ENCODE peak calls at places on chromosomes 16 and 17, in nine cellular contexts. One of them, this sample, is unnamed.

GRCh38 chr16:16009396-16009795 is 60.0 kb downstream of the ABCC1 start:
- DNase-seq in stimulated activated effector memory CD8-positive, alpha-beta T cell treated with anti-CD3 and anti-CD28 coated beads, Interleukin-12 subunit alpha, Interleukin-12 subunit beta, amount 100 ng/mL, for 72 hours: no peak
- DNase-seq in ACHN: peak
- DNase-seq in stimulated activated CD4-positive, alpha-beta T cell treated with anti-CD3 and anti-CD28 coated beads, TNF-alpha, amount 100 ng/mL, for 1 hour: no peak
- DNase-seq in MCF 10A: no peak
- DNase-seq in nephron progenitor cell: no peak
- DNase-seq in EH: no peak
- DNase-seq in fibroblast of the conjunctiva: no peak
- DNase-seq in NCI-H1694: no peak
- DNase-seq in this sample: no peak

GRCh38 chr16:83269541-83269940 is 538.2 kb upstream of the HSBP1 start:
- DNase-seq in stimulated activated effector memory CD8-positive, alpha-beta T cell treated with anti-CD3 and anti-CD28 coated beads, Interleukin-12 subunit alpha, Interleukin-12 subunit beta, amount 100 ng/mL, for 72 hours: no peak
- DNase-seq in ACHN: no peak
- DNase-seq in stimulated activated CD4-positive, alpha-beta T cell treated with anti-CD3 and anti-CD28 coated beads, TNF-alpha, amount 100 ng/mL, for 1 hour: no peak
- DNase-seq in MCF 10A: no peak
- DNase-seq in nephron progenitor cell: no peak
- DNase-seq in EH: no peak
- DNase-seq in fibroblast of the conjunctiva: no peak
- DNase-seq in NCI-H1694: no peak
- DNase-seq in this sample: no peak

GRCh38 chr16:87731607-87732006 is 34.2 kb downstream of the KLHDC4 start:
- DNase-seq in stimulated activated effector memory CD8-positive, alpha-beta T cell treated with anti-CD3 and anti-CD28 coated beads, Interleukin-12 subunit alpha, Interleukin-12 subunit beta, amount 100 ng/mL, for 72 hours: no peak
- DNase-seq in ACHN: no peak
- DNase-seq in stimulated activated CD4-positive, alpha-beta T cell treated with anti-CD3 and anti-CD28 coated beads, TNF-alpha, amount 100 ng/mL, for 1 hour: no peak
- DNase-seq in MCF 10A: no peak
- DNase-seq in nephron progenitor cell: no peak
- DNase-seq in EH: no peak
- DNase-seq in fibroblast of the conjunctiva: no peak
- DNase-seq in NCI-H1694: no peak
- DNase-seq in this sample: no peak

GRCh38 chr16:66057056-66057455 is 309.4 kb upstream of the CDH5 start:
- DNase-seq in stimulated activated effector memory CD8-positive, alpha-beta T cell treated with anti-CD3 and anti-CD28 coated beads, Interleukin-12 subunit alpha, Interleukin-12 subunit beta, amount 100 ng/mL, for 72 hours: no peak
- DNase-seq in ACHN: no peak
- DNase-seq in stimulated activated CD4-positive, alpha-beta T cell treated with anti-CD3 and anti-CD28 coated beads, TNF-alpha, amount 100 ng/mL, for 1 hour: no peak
- DNase-seq in MCF 10A: no peak
- DNase-seq in nephron progenitor cell: no peak
- DNase-seq in EH: no peak
- DNase-seq in fibroblast of the conjunctiva: peak
- DNase-seq in NCI-H1694: no peak
- DNase-seq in this sample: no peak

GRCh38 chr17:6981426-6981825 is 14.4 kb upstream of the ALOX12 start:
- DNase-seq in stimulated activated effector memory CD8-positive, alpha-beta T cell treated with anti-CD3 and anti-CD28 coated beads, Interleukin-12 subunit alpha, Interleukin-12 subunit beta, amount 100 ng/mL, for 72 hours: no peak
- DNase-seq in ACHN: no peak
- DNase-seq in stimulated activated CD4-positive, alpha-beta T cell treated with anti-CD3 and anti-CD28 coated beads, TNF-alpha, amount 100 ng/mL, for 1 hour: no peak
- DNase-seq in MCF 10A: no peak
- DNase-seq in nephron progenitor cell: no peak
- DNase-seq in EH: no peak
- DNase-seq in fibroblast of the conjunctiva: no peak
- DNase-seq in NCI-H1694: no peak
- DNase-seq in this sample: no peak

GRCh38 chr17:2691965-2692780 is 19.4 kb downstream of the CLUH start:
- DNase-seq in stimulated activated effector memory CD8-positive, alpha-beta T cell treated with anti-CD3 and anti-CD28 coated beads, Interleukin-12 subunit alpha, Interleukin-12 subunit beta, amount 100 ng/mL, for 72 hours: no peak
- DNase-seq in ACHN: no peak
- DNase-seq in stimulated activated CD4-positive, alpha-beta T cell treated with anti-CD3 and anti-CD28 coated beads, TNF-alpha, amount 100 ng/mL, for 1 hour: no peak
- DNase-seq in MCF 10A: no peak
- DNase-seq in nephron progenitor cell: no peak
- DNase-seq in EH: no peak
- DNase-seq in fibroblast of the conjunctiva: no peak
- DNase-seq in NCI-H1694: no peak
- DNase-seq in this sample: no peak

GRCh38 chr17:75785770-75786538 is 1.3 kb downstream of the UNK start:
- DNase-seq in stimulated activated effector memory CD8-positive, alpha-beta T cell treated with anti-CD3 and anti-CD28 coated beads, Interleukin-12 subunit alpha, Interleukin-12 subunit beta, amount 100 ng/mL, for 72 hours: no peak
- DNase-seq in ACHN: no peak
- DNase-seq in stimulated activated CD4-positive, alpha-beta T cell treated with anti-CD3 and anti-CD28 coated beads, TNF-alpha, amount 100 ng/mL, for 1 hour: no peak
- DNase-seq in MCF 10A: no peak
- DNase-seq in nephron progenitor cell: no peak
- DNase-seq in EH: peak
- DNase-seq in fibroblast of the conjunctiva: no peak
- DNase-seq in NCI-H1694: no peak
- DNase-seq in this sample: no peak

GRCh38 chr17:81233316-81233715 is 5.5 kb downstream of the TEPSIN start:
- DNase-seq in stimulated activated effector memory CD8-positive, alpha-beta T cell treated with anti-CD3 and anti-CD28 coated beads, Interleukin-12 subunit alpha, Interleukin-12 subunit beta, amount 100 ng/mL, for 72 hours: no peak
- DNase-seq in ACHN: no peak
- DNase-seq in stimulated activated CD4-positive, alpha-beta T cell treated with anti-CD3 and anti-CD28 coated beads, TNF-alpha, amount 100 ng/mL, for 1 hour: no peak
- DNase-seq in MCF 10A: no peak
- DNase-seq in nephron progenitor cell: no peak
- DNase-seq in EH: no peak
- DNase-seq in fibroblast of the conjunctiva: no peak
- DNase-seq in NCI-H1694: no peak
- DNase-seq in this sample: no peak

GRCh38 chr17:48241131-48241591 is 133.6 kb downstream of the SNX11 start:
- DNase-seq in stimulated activated effector memory CD8-positive, alpha-beta T cell treated with anti-CD3 and anti-CD28 coated beads, Interleukin-12 subunit alpha, Interleukin-12 subunit beta, amount 100 ng/mL, for 72 hours: no peak
- DNase-seq in ACHN: peak
- DNase-seq in stimulated activated CD4-positive, alpha-beta T cell treated with anti-CD3 and anti-CD28 coated beads, TNF-alpha, amount 100 ng/mL, for 1 hour: no peak
- DNase-seq in MCF 10A: peak
- DNase-seq in nephron progenitor cell: peak
- DNase-seq in EH: peak
- DNase-seq in fibroblast of the conjunctiva: peak
- DNase-seq in NCI-H1694: no peak
- DNase-seq in this sample: no peak

GRCh38 chr16:49158029-49158642 is 123.5 kb downstream of the CBLN1 start:
- DNase-seq in stimulated activated effector memory CD8-positive, alpha-beta T cell treated with anti-CD3 and anti-CD28 coated beads, Interleukin-12 subunit alpha, Interleukin-12 subunit beta, amount 100 ng/mL, for 72 hours: no peak
- DNase-seq in ACHN: peak
- DNase-seq in stimulated activated CD4-positive, alpha-beta T cell treated with anti-CD3 and anti-CD28 coated beads, TNF-alpha, amount 100 ng/mL, for 1 hour: no peak
- DNase-seq in MCF 10A: peak
- DNase-seq in nephron progenitor cell: peak
- DNase-seq in EH: peak
- DNase-seq in fibroblast of the conjunctiva: no peak
- DNase-seq in NCI-H1694: no peak
- DNase-seq in this sample: no peak

GRCh38 chr16:54944002-54944401 is 13.3 kb downstream of the IRX5 start:
- DNase-seq in stimulated activated effector memory CD8-positive, alpha-beta T cell treated with anti-CD3 and anti-CD28 coated beads, Interleukin-12 subunit alpha, Interleukin-12 subunit beta, amount 100 ng/mL, for 72 hours: no peak
- DNase-seq in ACHN: no peak
- DNase-seq in stimulated activated CD4-positive, alpha-beta T cell treated with anti-CD3 and anti-CD28 coated beads, TNF-alpha, amount 100 ng/mL, for 1 hour: no peak
- DNase-seq in MCF 10A: no peak
- DNase-seq in nephron progenitor cell: no peak
- DNase-seq in EH: no peak
- DNase-seq in fibroblast of the conjunctiva: no peak
- DNase-seq in NCI-H1694: no peak
- DNase-seq in this sample: no peak

GRCh38 chr16:49464877-49465504 is 91.4 kb downstream of the C16orf78 start:
- DNase-seq in stimulated activated effector memory CD8-positive, alpha-beta T cell treated with anti-CD3 and anti-CD28 coated beads, Interleukin-12 subunit alpha, Interleukin-12 subunit beta, amount 100 ng/mL, for 72 hours: no peak
- DNase-seq in ACHN: no peak
- DNase-seq in stimulated activated CD4-positive, alpha-beta T cell treated with anti-CD3 and anti-CD28 coated beads, TNF-alpha, amount 100 ng/mL, for 1 hour: no peak
- DNase-seq in MCF 10A: no peak
- DNase-seq in nephron progenitor cell: peak
- DNase-seq in EH: no peak
- DNase-seq in fibroblast of the conjunctiva: no peak
- DNase-seq in NCI-H1694: no peak
- DNase-seq in this sample: no peak

GRCh38 chr16:12317121-12317810 is 340.7 kb downstream of the SNX29 start:
- DNase-seq in stimulated activated effector memory CD8-positive, alpha-beta T cell treated with anti-CD3 and anti-CD28 coated beads, Interleukin-12 subunit alpha, Interleukin-12 subunit beta, amount 100 ng/mL, for 72 hours: no peak
- DNase-seq in ACHN: no peak
- DNase-seq in stimulated activated CD4-positive, alpha-beta T cell treated with anti-CD3 and anti-CD28 coated beads, TNF-alpha, amount 100 ng/mL, for 1 hour: no peak
- DNase-seq in MCF 10A: no peak
- DNase-seq in nephron progenitor cell: no peak
- DNase-seq in EH: no peak
- DNase-seq in fibroblast of the conjunctiva: no peak
- DNase-seq in NCI-H1694: no peak
- DNase-seq in this sample: no peak

GRCh38 chr17:72373910-72374741 is 253.3 kb downstream of the SOX9 start:
- DNase-seq in stimulated activated effector memory CD8-positive, alpha-beta T cell treated with anti-CD3 and anti-CD28 coated beads, Interleukin-12 subunit alpha, Interleukin-12 subunit beta, amount 100 ng/mL, for 72 hours: no peak
- DNase-seq in ACHN: no peak
- DNase-seq in stimulated activated CD4-positive, alpha-beta T cell treated with anti-CD3 and anti-CD28 coated beads, TNF-alpha, amount 100 ng/mL, for 1 hour: no peak
- DNase-seq in MCF 10A: no peak
- DNase-seq in nephron progenitor cell: peak
- DNase-seq in EH: peak
- DNase-seq in fibroblast of the conjunctiva: no peak
- DNase-seq in NCI-H1694: no peak
- DNase-seq in this sample: no peak

This sample was measured in activated B cell treated with CpG ODN at 0.5 μM for 24 hours.